ENCODE peak calls at places on chromosomes 12 and 14, in eight cellular contexts. P, J, S, D, Q, F, X and O are unnamed samples. For H3K4me1, the result is how much of the 10 kb centered on the place peaks cover.

GRCh38 chr14:106518054-106518943 is 991.9 kb downstream of the TMEM121 start:
- DNase-seq in P (no peak), J (peak), S (no peak), D (peak), Q (no peak), F (no peak), X (peak), O (no peak)

GRCh38 chr12:115640929-115641328 is 636.6 kb downstream of the MED13L start:
- DNase-seq in P (peak), J (peak), S (no peak), D (no peak), Q (no peak), F (peak), X (no peak), O (no peak)

GRCh38 chr14:80629606-80630005 is 311.9 kb downstream of the CEP128 start:
- DNase-seq in P (peak), J (no peak), S (no peak), D (no peak), Q (no peak), F (peak), X (no peak), O (no peak)

GRCh38 chr12:119308743-119309456 is 25.6 kb upstream of the CCDC60 start:
- DNase-seq in P (no peak), J (no peak), S (peak), D (no peak), Q (peak), F (no peak), X (no peak), O (no peak)

GRCh38 chr12:117646595-117646994 is 285.2 kb upstream of the NOS1 start:
- DNase-seq in P (no peak), J (no peak), S (peak), D (no peak), Q (no peak), F (no peak), X (peak), O (no peak)

GRCh38 chr12:112747501-112747900 is 44.0 kb upstream of the RPH3A start:
- DNase-seq in P (no peak), J (no peak), S (no peak), D (no peak), Q (no peak), F (no peak), X (no peak), O (no peak)

GRCh38 chr12:69512820-69513219 is 42.6 kb downstream of the FRS2 start:
- DNase-seq in P (no peak), J (no peak), S (no peak), D (no peak), Q (no peak), F (peak), X (no peak), O (no peak)

GRCh38 chr12:45105996-45106395 is 55.1 kb upstream of the DBX2 start:
- DNase-seq in P (no peak), J (no peak), S (no peak), D (no peak), Q (no peak), F (no peak), X (no peak), O (no peak)

GRCh38 chr12:119686776-119687175 is 18.8 kb downstream of the PRKAB1 start:
- DNase-seq in P (no peak), J (no peak), S (no peak), D (no peak), Q (no peak), F (no peak), X (no peak), O (no peak)

GRCh38 chr12:9606736-9607372 is 862 bp downstream of the KLRB1 start:
- DNase-seq in P (no peak), J (no peak), S (no peak), D (no peak), Q (no peak), F (no peak), X (no peak), O (no peak)

GRCh38 chr14:106318700-106319099 is 792.3 kb downstream of the TMEM121 start:
- DNase-seq in P (no peak), J (no peak), S (no peak), D (peak), Q (no peak), F (no peak), X (peak), O (no peak)

GRCh38 chr14:49858383-49858782 is 5.8 kb upstream of the NEMF start:
- DNase-seq in P (no peak), J (no peak), S (no peak), D (no peak), Q (no peak), F (no peak), X (no peak), O (no peak)

GRCh38 chr14:104143521-104144452 is 5.4 kb downstream of the KIF26A start:
- DNase-seq in P (no peak), J (no peak), S (no peak), D (no peak), Q (peak), F (no peak), X (peak), O (no peak)

DNA sequence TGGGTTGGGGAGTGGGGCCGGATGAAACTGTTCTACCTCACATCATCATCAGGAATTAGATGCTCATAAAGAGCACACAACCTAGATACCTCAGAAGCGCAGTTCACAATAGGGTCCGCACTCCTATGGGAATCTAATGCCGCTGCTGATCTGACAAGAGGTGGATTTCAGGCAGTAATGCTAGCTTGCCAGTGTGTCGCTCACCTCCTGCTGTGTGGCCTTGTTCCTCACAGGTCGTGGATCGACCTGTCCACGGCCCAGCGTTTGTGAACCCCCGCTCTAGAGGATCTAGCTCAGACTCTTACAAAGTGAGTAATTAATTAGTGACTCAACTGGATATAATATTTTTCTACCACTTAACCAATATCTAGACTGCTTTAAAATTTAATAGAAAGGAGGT is 5.8 kb downstream of the PPP1R12A start:
- DNase-seq in P (no peak), J (no peak), S (peak), D (no peak), Q (no peak), F (no peak), X (no peak), O (no peak)
- H3K4me1 ChIP-seq in P (under half), J (under half), S (under half), D (half or more), Q (under half), F (under half), X (under half), O (under half)

DNA sequence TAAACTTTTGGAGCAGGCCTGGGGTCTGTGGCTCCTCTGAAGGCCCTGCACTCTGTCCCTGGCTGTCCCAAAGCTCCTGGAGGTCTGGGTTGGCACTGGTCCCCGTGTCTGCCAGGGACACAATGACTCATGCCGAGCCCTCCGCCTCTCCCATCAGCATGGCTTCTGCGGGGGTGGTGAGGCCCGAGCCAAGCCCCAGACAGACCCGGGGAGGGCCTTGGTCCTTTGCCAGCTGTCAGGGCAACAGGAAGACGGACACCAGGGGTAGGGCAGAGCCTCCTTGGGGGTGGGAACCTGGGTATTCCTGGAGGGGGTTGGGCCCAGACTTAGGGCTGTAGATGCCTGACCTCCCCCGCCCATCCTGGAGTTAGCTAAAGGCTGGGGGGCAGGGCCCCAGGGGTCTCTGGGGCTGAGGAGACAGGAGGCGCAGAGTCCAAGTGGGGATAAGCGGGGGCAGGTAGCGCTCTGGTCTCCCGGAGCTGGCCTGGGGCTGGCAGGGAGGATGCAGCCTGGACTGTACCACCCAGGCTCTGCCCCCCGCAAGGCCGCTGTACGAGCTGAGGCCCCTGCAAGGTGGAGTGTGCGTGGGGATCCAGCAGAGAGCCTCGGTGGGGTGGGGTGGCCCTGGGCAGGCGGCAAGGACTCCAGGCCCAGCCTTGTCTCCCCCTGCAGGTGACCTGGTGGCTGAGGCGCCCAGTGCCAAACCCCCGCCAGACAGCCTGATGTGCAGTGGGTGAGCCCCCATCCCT is 16.4 kb upstream of the PUS1 start:
- DNase-seq in P (peak), J (no peak), S (no peak), D (no peak), Q (no peak), F (peak), X (peak), O (no peak)
- H3K9ac ChIP-seq in P (peak), J (no peak), S (no peak), D (no peak), Q (no peak), F (peak), X (no peak), O (no peak)

GRCh38 chr12:91744613-91745012 is 401.0 kb downstream of the BTG1 start:
- DNase-seq in P (no peak), J (no peak), S (no peak), D (peak), Q (no peak), F (no peak), X (peak), O (no peak)
- H2AFZ ChIP-seq in P (no peak), J (no peak), S (peak), D (peak), Q (no peak), F (no peak), X (no peak), O (no peak)

GRCh38 chr12:104672501-104673265 is 215.9 kb downstream of the CHST11 start:
- DNase-seq in P (peak), J (no peak), S (no peak), D (no peak), Q (no peak), F (peak), X (no peak), O (no peak)

GRCh38 chr12:104672096-104672445 is 215.3 kb downstream of the CHST11 start:
- DNase-seq in P (no peak), J (no peak), S (no peak), D (no peak), Q (no peak), F (no peak), X (no peak), O (no peak)

GRCh38 chr12:104671407-104672095 is 214.8 kb downstream of the CHST11 start:
- DNase-seq in P (peak), J (peak), S (no peak), D (peak), Q (no peak), F (peak), X (peak), O (peak)

GRCh38 chr12:104673294-104674062 is 216.7 kb downstream of the CHST11 start:
- DNase-seq in P (no peak), J (no peak), S (no peak), D (no peak), Q (no peak), F (peak), X (peak), O (no peak)

GRCh38 chr12:104674083-104674482 is 217.3 kb downstream of the CHST11 start:
- DNase-seq in P (no peak), J (no peak), S (no peak), D (no peak), Q (no peak), F (no peak), X (peak), O (no peak)
- H3K4me1 ChIP-seq in P (under half), J (under half), S (under half), D (half or more), Q (under half), F (under half), X (under half), O (half or more)

DNA sequence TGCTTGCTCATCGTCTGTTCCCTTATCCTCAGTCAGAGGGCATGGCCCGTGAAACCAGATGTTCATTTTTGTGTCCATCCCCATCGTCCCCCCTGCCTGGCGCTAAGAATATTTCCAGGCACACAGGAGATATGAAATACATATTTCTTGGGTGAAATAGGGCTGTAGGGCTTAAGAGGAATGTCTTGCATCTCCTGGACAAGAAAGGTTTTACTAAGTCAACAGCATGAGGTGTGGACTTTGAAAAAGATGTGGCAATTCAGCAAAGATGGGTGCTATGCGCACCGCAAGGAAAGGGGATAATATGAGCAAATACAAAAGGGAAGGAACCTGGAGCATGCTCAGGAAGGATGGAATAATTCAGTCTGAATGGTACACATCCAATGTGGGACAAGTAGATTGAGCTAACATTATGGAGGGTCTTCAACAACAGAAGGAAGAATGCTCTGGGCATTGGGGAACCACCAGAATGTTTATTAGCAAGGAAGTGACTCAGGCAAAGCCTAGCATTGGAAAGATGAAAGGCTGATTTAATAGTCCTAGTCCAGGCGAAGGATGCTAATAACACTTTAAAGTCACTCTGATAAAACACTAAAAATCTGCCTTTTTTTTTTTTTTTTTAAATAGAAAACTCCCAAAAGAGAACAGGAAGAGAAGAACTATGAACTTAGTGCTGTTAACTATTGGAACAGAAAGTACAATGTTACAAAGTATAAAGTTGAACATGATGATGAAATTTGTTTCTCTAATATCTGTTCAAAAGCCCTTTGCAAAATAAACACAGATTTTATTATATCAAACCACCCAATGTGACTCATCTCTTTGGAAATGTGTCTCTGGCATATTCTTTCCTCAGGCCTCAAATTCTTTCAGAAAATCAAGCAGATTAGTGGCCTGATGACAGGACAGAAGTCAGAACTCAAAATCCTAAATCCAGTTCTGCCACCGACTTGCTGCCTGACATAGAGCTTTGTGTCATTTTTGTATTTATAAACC is 449.5 kb downstream of the BCAT1 start:
- DNase-seq in P (peak), J (no peak), S (no peak), D (no peak), Q (no peak), F (peak), X (no peak), O (no peak)
- H3K9ac ChIP-seq in P (no peak), J (no peak), S (no peak), D (no peak), Q (no peak), F (no peak), X (no peak), O (no peak)

DNA sequence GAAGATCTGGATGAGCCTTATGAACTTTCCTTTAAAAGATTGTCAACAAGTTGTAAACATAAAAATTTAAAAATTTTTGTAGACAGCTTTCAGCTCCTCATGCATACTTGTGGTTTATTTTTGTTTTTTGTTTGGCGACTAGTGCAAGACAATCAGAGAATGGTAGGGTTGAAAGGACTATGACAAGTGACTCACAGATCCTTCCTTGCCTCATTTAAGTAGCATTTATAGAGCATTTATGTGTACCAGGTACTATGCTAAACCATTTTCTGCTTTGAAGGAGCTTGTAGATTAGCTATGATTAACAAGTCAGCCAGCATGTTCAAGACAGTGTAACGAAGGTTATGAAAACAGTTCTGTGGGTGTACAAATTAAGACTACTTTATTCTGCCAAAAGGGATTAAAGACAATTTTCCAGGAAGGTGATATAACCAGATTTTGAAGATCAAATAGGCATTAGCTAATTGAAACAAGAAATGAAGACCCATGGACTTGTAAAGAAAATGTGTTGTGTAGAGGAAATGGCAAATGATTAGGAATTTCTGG is 122.0 kb downstream of the PCNX1 start:
- DNase-seq in P (no peak), J (no peak), S (no peak), D (no peak), Q (no peak), F (no peak), X (no peak), O (no peak)
- H2AFZ ChIP-seq in P (no peak), J (no peak), S (no peak), D (no peak), Q (no peak), F (no peak), X (no peak), O (no peak)

DNA sequence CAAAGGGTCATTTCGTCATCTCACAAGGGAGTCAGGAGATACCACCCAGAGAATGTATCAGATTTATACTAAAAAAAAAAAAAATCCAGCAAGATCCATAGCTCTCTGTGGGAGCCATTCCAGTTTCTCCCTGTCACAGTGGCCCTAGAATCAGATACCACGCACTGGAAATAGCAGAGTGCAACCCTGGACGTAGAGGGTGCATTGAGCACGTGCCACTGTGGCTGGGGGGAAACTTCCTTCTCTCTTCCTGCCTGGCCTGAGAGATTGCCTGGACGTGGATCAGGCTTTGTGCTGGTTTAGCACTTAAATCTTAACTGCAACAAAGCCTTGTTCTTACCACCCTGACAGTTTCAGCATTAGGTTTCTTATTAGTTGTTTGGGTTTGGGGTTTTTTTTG is 124.3 kb downstream of the FBXL14 start:
- DNase-seq in P (no peak), J (no peak), S (no peak), D (no peak), Q (no peak), F (no peak), X (no peak), O (no peak)
- H3K4me1 ChIP-seq in P (under half), J (under half), S (under half), D (under half), Q (under half), F (under half), X (under half), O (under half)

GRCh38 chr14:101222362-101223090 is 319.0 kb upstream of the RTL1 start:
- DNase-seq in P (no peak), J (no peak), S (peak), D (peak), Q (peak), F (no peak), X (no peak), O (no peak)

GRCh38 chr14:101225116-101225728 is 321.7 kb upstream of the RTL1 start:
- DNase-seq in P (no peak), J (no peak), S (no peak), D (peak), Q (no peak), F (no peak), X (no peak), O (no peak)

GRCh38 chr14:101223147-101223546 is 319.6 kb upstream of the RTL1 start:
- DNase-seq in P (no peak), J (no peak), S (peak), D (peak), Q (peak), F (no peak), X (no peak), O (no peak)

GRCh38 chr14:101224356-101225115 is 321.0 kb upstream of the RTL1 start:
- DNase-seq in P (no peak), J (no peak), S (peak), D (peak), Q (peak), F (no peak), X (peak), O (no peak)

DNA sequence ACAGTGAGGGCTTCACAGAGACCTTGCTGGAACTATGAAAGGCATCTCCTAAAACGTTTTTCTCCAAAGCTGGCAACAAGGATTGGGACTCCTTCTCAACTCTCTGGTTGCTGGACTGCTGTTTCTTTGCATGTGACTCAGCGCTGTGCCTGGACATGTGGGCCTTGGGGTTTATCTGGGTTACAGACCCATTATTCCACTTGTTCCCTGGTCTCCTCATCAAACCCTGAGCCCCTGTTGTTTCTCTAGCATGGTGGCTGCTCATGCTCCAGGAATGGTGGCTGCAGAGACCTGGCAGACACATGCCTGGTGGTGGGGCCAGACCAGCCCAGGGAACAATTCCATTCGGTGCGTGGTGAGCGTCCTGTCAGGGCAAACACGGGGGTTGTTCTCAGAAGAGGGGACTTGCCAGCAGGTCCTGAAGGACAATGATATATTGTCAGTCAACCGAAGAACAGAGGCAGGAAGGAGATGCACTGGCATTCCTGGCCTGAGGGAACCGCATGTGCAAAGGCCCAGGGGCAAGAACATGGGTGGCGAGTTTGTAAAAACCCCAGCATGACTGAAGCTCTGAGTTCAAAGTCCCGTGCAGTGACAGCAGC is 320.1 kb upstream of the RTL1 start:
- DNase-seq in P (no peak), J (no peak), S (no peak), D (peak), Q (no peak), F (no peak), X (no peak), O (no peak)
- H3K9ac ChIP-seq in P (no peak), J (no peak), S (no peak), D (peak), Q (no peak), F (no peak), X (no peak), O (no peak)